ENCODE peak calls at places on chromosomes 2 and 18, in four cellular contexts. W, U, N and B are unnamed samples.

GRCh38 chr2:215410932-215411285 is 25.0 kb downstream of the FN1 start:
- DNase-seq in W (peak), U (peak), N (no peak), B (no peak)

GRCh38 chr18:70931942-70932814 is 643.3 kb downstream of the SOCS6 start:
- DNase-seq in W (no peak), U (peak), N (no peak), B (no peak)

GRCh38 chr2:43375746-43376522 is 149.5 kb upstream of the ZFP36L2 start:
- DNase-seq in N (no peak), W (no peak), U (peak), B (no peak)

GRCh38 chr2:237726401-237726830 is 72.2 kb upstream of the RBM44 start:
- DNase-seq in N (no peak), W (no peak), U (no peak), B (no peak)

GRCh38 chr2:96089356-96090180 is 26.8 kb downstream of the ADRA2B start:
- DNase-seq in W (no peak), U (no peak), N (no peak), B (peak)

GRCh38 chr2:43040084-43040854 is 186.1 kb downstream of the ZFP36L2 start:
- DNase-seq in W (no peak), N (peak), U (no peak), B (no peak)

GRCh38 chr2:167504695-167505094 is 616.4 kb downstream of the XIRP2 start:
- DNase-seq in N (no peak), U (no peak), W (no peak), B (no peak)

GRCh38 chr2:227626580-227627151 is 9.4 kb downstream of the SCYGR4 start:
- DNase-seq in U (no peak), N (no peak), W (no peak), B (no peak)

GRCh38 chr18:12041561-12041960 is 52.1 kb upstream of the ANKRD62 start:
- DNase-seq in N (no peak), U (no peak), W (no peak), B (no peak)

GRCh38 chr18:13134551-13135401 is 83.8 kb upstream of the LDLRAD4 start:
- DNase-seq in U (no peak), W (no peak), N (no peak), B (no peak)

GRCh38 chr18:50627594-50628542 is 68.0 kb downstream of the MAPK4 start:
- DNase-seq in U (no peak), N (no peak), W (no peak), B (no peak)

GRCh38 chr2:126756125-126756524 is 100.2 kb downstream of the GYPC start:
- DNase-seq in N (no peak), U (no peak), W (no peak), B (no peak)

GRCh38 chr18:77482190-77482928 is 232.7 kb downstream of the GALR1 start:
- DNase-seq in U (no peak), N (no peak), W (no peak), B (no peak)

GRCh38 chr2:35099345-35099744 is 1256.2 kb upstream of the CRIM1 start:
- DNase-seq in N (no peak), W (no peak), U (no peak), B (no peak)

GRCh38 chr18:49177071-49177470 is 226.3 kb upstream of the SMAD7 start:
- DNase-seq in U (no peak), N (no peak), W (no peak), B (no peak)

GRCh38 chr18:76391038-76391437 is 104.0 kb downstream of the ZNF516 start:
- DNase-seq in N (no peak), U (no peak), W (no peak), B (no peak)

GRCh38 chr18:58896734-58897508 is 32.2 kb downstream of the ZNF532 start:
- DNase-seq in N (no peak), U (no peak), W (no peak), B (no peak)

GRCh38 chr2:46645681-46646162 is 166.4 kb downstream of the TMEM247 start:
- DNase-seq in W (no peak), N (no peak), U (no peak), B (no peak)

GRCh38 chr2:37890893-37891495 is 34.1 kb upstream of the RMDN2 start:
- DNase-seq in W (peak), U (peak), N (peak), B (peak)

GRCh38 chr18:5632041-5632440 is 88.2 kb upstream of the EPB41L3 start:
- DNase-seq in W (no peak), U (no peak), N (no peak), B (no peak)

GRCh38 chr2:174981336-174981735 is 23.8 kb downstream of the CHN1 start:
- DNase-seq in N (no peak), U (no peak), W (no peak), B (no peak)

GRCh38 chr2:155389224-155389623 is 690.7 kb downstream of the KCNJ3 start:
- DNase-seq in W (no peak), N (no peak), U (no peak), B (no peak)

GRCh38 chr2:103161456-103162289 is 399.8 kb downstream of the TMEM182 start:
- DNase-seq in W (peak), U (peak), N (peak), B (no peak)

GRCh38 chr18:34729740-34730338 is 19.7 kb downstream of the DTNA start:
- DNase-seq in N (no peak), U (no peak), W (no peak), B (no peak)

GRCh38 chr2:40452-40851 is 5.9 kb downstream of the FAM110C start:
- DNase-seq in N (no peak), U (no peak), W (no peak), B (no peak)

GRCh38 chr2:159290289-159290907 is 3.9 kb upstream of the WDSUB1 start:
- DNase-seq in U (peak), N (no peak), W (peak), B (no peak)

GRCh38 chr2:4518596-4518995 is 815.2 kb downstream of the DCDC2C start:
- DNase-seq in N (no peak), U (no peak), W (no peak), B (no peak)

GRCh38 chr2:4404363-4404762 is 701.0 kb downstream of the DCDC2C start:
- DNase-seq in W (no peak), N (no peak), U (no peak), B (no peak)

GRCh38 chr2:176664478-176664877 is 395.2 kb downstream of the MTX2 start:
- DNase-seq in U (no peak), W (no peak), N (no peak), B (no peak)

GRCh38 chr2:141399270-141399669 is 731.5 kb downstream of the LRP1B start:
- DNase-seq in N (no peak), W (peak), U (peak), B (no peak)

GRCh38 chr2:25032901-25033300 is 9.0 kb upstream of the EFR3B start:
- DNase-seq in U (no peak), W (no peak), N (no peak), B (no peak)

GRCh38 chr18:72233106-72233505 is 311.0 kb downstream of the CBLN2 start:
- DNase-seq in W (no peak), U (no peak), N (no peak), B (no peak)

GRCh38 chr2:242098445-242099128 is 229.1 kb downstream of the RTP5 start:
- DNase-seq in N (peak), U (no peak), W (no peak), B (no peak)

GRCh38 chr2:18745431-18746272 is 156.3 kb upstream of the NT5C1B start:
- DNase-seq in N (no peak), U (no peak), W (no peak), B (no peak)

GRCh38 chr2:8794923-8795825 is 42.2 kb downstream of the KIDINS220 start:
- DNase-seq in U (no peak), N (no peak), W (no peak), B (no peak)

GRCh38 chr18:57931038-57931437 is 113.0 kb upstream of the NEDD4L start:
- DNase-seq in W (no peak), U (no peak), N (no peak), B (no peak)

GRCh38 chr2:202140522-202141292 is 67.7 kb downstream of the KIAA2012 start:
- DNase-seq in N (no peak), W (no peak), U (no peak), B (no peak)

GRCh38 chr2:100017633-100018032 is 124.8 kb downstream of the AFF3 start:
- DNase-seq in N (no peak), U (no peak), W (no peak), B (no peak)

GRCh38 chr2:64228126-64228678 is 84.0 kb upstream of the PELI1 start:
- DNase-seq in N (peak), U (peak), W (peak), B (peak)

GRCh38 chr2:2452961-2453360 is 121.9 kb upstream of the MYT1L start:
- DNase-seq in N (no peak), W (no peak), U (no peak), B (no peak)

DNA sequence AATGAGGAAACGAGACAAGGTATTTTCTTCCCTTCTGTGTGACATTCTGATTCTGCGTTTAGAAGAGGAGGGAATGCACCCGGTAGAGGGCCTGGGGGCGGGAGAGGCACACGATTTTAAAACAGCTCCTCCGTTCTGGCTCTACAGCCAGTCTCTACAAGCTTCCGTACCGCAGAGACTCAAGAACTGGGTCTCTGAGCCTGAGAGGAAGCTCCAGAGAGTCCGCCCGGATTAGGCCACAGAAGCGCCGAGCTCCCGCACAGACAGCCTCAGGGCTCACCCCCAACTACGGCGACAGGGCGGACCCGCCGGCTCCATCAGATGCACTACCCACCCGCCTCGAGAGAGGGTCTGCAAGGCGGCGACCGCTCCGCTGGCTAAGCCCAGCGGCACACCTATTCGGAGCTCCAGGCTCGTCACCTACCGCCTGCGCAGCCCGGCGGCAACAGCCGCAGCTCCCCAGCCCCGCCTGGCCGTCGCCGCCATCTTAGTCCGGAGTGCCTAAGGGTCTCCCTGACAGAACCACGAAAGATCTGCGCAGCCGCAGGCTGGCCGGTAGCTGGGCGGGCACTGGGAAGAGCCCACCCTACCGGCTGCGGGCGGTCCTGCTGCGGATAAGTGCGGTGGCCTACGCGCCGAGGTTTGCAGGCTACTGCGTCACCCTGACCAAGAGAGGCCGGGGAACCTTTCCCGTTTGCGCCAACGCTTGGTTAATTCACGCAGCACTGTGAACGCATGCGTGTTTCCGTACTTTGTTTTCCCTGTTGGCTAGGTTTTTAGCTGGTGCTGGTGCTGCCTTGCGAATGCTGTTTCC is at the start of gene NFU1:
- DNase-seq in W (peak), U (peak), N (peak), B (peak)
- TF ChIP-seq EP300 in W (no peak), U (peak), N (no peak), B (no peak)

GRCh38 chr2:77652499-77652898 is 130.3 kb upstream of the LRRTM4 start:
- DNase-seq in U (no peak), N (no peak), W (no peak), B (no peak)
- TF ChIP-seq RNF2 in U (no peak), N (no peak), W (no peak), B (no peak)

DNA sequence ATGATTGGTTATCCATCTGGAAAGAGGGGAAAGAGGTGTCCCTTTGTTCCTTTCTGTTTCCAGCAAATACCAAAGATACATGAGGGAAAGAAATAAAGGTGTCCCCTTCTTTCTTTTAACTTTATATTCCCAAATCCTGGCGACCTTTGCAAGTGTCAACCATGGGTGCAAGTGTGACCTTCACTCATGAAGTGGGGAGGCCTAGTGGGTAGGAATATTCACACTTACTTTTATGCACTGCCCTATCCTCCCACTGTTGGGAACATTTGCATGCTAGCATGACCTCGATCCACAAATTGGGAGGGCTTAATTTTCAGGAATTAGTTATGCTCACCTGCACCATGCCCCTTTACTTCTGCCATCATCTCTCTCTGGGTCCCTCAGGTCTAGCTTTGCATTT is 70.2 kb upstream of the ZNF804A start:
- DNase-seq in U (no peak), N (no peak), W (no peak), B (no peak)
- TF ChIP-seq EP300 in U (no peak), N (no peak), W (no peak), B (no peak)

DNA sequence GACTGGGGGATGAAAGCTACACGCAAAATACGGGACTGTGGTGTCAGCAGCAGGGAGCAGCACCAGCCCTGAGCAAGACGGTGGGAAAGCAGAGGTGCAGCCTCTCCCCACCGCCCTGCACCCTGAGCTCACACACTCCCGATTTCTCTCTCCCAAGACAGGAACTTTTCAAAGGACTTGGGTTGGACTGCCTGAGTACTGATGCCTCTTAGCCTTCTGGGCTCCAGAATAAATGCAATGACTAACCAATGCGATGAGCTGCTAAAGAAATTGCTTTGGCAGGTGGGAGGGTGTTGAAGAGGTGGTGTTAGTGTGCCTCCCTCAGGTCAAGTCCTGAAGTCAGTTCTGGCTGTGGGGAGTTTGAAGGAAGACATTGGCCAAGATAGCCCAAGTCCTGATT is 9.6 kb downstream of the TRIM54 start:
- DNase-seq in W (peak), N (no peak), U (peak), B (no peak)
- TF ChIP-seq RNF2 in W (no peak), N (no peak), U (no peak), B (no peak)

DNA sequence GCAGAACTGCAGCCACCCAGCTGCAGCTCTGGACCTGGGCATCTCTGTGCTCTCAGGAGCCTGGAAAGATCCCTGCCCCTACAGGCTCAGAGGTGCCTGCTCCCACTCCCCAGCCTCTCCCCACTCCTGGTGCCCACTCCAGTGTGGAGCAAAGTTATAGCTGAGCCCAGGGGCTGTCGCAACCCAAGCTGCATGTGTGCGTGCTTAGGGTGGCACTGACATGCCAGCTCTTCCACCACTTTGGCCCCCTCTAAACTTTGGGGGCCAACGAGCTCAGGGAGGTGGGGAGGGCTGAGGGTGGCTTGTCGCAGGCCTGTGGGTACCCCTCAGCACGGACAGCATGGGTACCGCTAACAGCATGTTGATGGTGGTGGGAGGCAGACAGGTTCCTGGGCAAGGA is 126.3 kb upstream of the FHL2 start:
- DNase-seq in N (no peak), W (no peak), U (no peak), B (no peak)
- TF ChIP-seq EP300 in N (no peak), W (no peak), U (no peak), B (no peak)

DNA sequence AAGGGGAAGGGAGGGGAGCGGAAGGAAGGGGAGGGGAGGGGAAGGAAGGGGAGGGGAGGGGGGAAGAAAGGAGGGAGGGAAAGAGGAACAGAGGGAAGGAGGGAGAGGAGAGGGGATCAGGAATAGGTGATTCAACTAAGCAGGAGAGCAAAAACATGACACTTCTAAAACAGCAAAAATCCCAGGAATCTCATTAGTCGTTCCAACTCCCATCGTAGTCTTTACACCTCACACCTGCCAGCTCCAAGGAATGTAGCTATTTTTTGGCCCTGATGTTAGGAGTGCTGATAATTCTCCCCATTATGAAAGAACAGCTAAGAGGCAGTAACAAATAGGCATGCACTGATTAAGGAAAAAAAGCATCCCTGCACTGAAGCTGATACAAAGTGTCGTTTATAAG is 709.9 kb upstream of the PKDCC start:
- DNase-seq in W (no peak), N (no peak), U (no peak), B (no peak)
- TF ChIP-seq RNF2 in W (no peak), N (no peak), U (no peak), B (no peak)

GRCh38 chr18:47149457-47150028 is 757 bp downstream of the HDHD2 start:
- DNase-seq in W (no peak), U (peak), N (peak), B (no peak)

GRCh38 chr18:47150824-47151366 is 595 bp upstream of the HDHD2 start:
- DNase-seq in W (no peak), N (no peak), U (peak), B (no peak)

GRCh38 chr18:47151457-47151856 is 1.2 kb upstream of the HDHD2 start:
- DNase-seq in W (no peak), U (no peak), N (no peak), B (no peak)

DNA sequence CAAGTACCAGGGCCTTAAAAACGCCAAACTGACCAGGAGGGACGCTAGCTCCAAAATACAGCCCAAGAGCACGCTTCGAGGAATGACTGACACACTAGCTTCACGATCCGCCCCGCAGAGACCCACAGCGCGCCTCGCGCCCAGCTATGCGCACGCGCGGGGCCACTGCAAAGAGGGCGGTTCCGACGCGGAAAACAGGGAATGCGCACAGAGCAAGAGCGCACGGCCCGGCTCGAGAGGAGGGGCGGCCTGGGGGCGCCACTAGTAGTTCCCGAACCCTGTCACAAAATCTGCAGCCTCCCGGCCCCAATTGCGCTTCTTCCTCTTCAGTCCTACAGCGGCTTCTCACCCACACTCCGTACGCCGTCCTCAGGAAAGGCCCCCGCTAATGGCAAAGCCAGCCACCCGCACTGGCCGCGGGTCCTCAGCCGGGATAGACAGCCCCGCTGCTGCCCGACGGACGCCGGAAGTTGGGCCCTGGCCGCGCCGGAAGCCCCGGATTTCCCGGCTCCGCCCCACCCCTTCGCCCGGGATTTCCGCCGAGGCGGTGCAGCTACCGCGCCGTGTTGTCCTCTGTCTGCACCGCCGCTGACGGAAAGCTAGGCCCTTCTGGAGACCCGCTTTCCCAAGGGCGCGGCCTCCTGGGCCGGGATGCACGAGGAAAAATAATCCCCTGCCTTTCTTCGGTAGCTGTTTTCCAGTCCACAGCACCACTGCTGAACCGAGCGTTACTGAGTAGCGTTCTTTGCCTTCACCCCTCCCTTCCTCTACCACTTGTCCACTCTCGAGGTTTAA is at the start of gene HDHD2:
- DNase-seq in N (peak), W (peak), U (peak), B (peak)
- TF ChIP-seq EP300 in N (no peak), W (no peak), U (no peak), B (no peak)

DNA sequence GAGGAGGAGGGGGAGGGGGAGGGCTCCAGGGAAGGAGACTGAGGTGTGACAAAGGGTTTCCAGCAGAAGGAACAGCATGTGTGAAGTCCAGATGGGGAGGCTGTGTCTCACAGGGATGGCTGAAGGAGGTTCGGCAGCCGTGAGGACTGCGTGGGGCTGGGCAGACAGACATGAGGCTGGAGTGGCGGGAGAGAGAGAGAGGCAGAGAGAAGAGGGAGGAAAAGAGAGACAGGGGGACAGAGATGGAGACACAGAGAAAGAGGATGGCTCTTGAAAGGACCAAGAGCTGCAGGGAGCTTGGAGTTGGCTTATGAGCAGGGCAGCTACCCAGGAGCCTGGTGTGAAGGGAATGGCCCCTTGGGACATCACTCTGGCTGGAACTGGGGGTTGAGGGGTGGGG is 138.9 kb upstream of the ASB18 start:
- DNase-seq in W (no peak), N (no peak), U (no peak), B (no peak)
- TF ChIP-seq RNF2 in W (no peak), N (no peak), U (no peak), B (no peak)